ENCODE peak calls at places on chromosomes 11 and 22, in five cellular contexts. O is heart left ventricle, I is A673, D is RWPE1, L is transverse colon. K is an unnamed sample.
A peak's percentile ranks its signal among the peaks of the same experiment; 100 is the strongest.

GRCh38 chr11:37988031-37988430 is 1390.0 kb upstream of the RAG2 start:
- DNase-seq in I (no peak), O (peak; percentile 10), D (no peak), L (no peak), K (no peak)

GRCh38 chr22:38881464-38881871 is 9.5 kb upstream of the CBX6 start:
- DNase-seq in I (peak; percentile 54), L (peak; percentile 54), D (no peak), O (peak; percentile 56), K (no peak)

GRCh38 chr11:62850911-62851806 is 11.8 kb upstream of the WDR74 start:
- DNase-seq in I (peak; percentile 54), O (no peak), D (no peak), L (no peak), K (no peak)

GRCh38 chr11:44928144-44928543 is 22.5 kb downstream of the TP53I11 start:
- DNase-seq in O (no peak), L (no peak), I (no peak), D (no peak), K (no peak)

GRCh38 chr11:20873054-20873453 is 203.7 kb downstream of the NELL1 start:
- DNase-seq in O (no peak), L (no peak), D (no peak), I (peak; percentile 58), K (no peak)

GRCh38 chr11:119474682-119475596 is 52.0 kb upstream of the THY1 start:
- DNase-seq in D (peak; percentile 57), I (peak; percentile 79), O (peak; percentile 63), L (peak; percentile 40), K (peak; percentile 80)

GRCh38 chr11:38460901-38461300 is 1862.9 kb upstream of the RAG2 start:
- DNase-seq in D (peak; percentile 26), O (peak; percentile 25), L (no peak), I (peak; percentile 98), K (peak; percentile 23)

GRCh38 chr11:45949992-45950407 is 27.5 kb downstream of the LARGE2 start:
- DNase-seq in D (no peak), L (no peak), O (no peak), I (no peak), K (no peak)

GRCh38 chr11:35812850-35813249 is 131.0 kb upstream of the LDLRAD3 start:
- DNase-seq in D (no peak), I (no peak), L (no peak), O (peak; percentile 64), K (no peak)

GRCh38 chr11:10413268-10413667 is 41.8 kb upstream of the AMPD3 start:
- DNase-seq in I (peak; percentile 59), D (no peak), L (peak; percentile 33), O (no peak), K (no peak)
- TF ChIP-seq CTCF in I (peak; percentile 36), D (no peak), L (no peak), O (no peak), K (no peak)

GRCh38 chr11:124961972-124962609 is 8.1 kb downstream of the CCDC15 start:
- DNase-seq in D (peak; percentile 76), L (no peak), I (peak; percentile 84), O (no peak), K (no peak)
- TF ChIP-seq CTCF in D (peak; percentile 80), L (peak; percentile 76), I (peak; percentile 82), O (peak; percentile 68), K (peak; percentile 22)

GRCh38 chr22:19503869-19504268 is 20.3 kb downstream of the CLDN5 start:
- DNase-seq in O (no peak), D (no peak), L (no peak), I (no peak), K (peak; percentile 44)
- TF ChIP-seq CTCF in O (no peak), D (no peak), L (no peak), I (no peak), K (peak; percentile 31)

GRCh38 chr11:103920933-103921332 is 115.5 kb upstream of the DDI1 start:
- DNase-seq in O (no peak), I (no peak), D (no peak), L (no peak), K (no peak)
- TF ChIP-seq CTCF in O (no peak), I (peak; percentile 19), D (no peak), L (no peak), K (no peak)

GRCh38 chr11:43515090-43515489 is 156.4 kb downstream of the TTC17 start:
- DNase-seq in I (peak; percentile 53), L (no peak), O (no peak), D (no peak), K (peak; percentile 27)
- TF ChIP-seq CTCF in I (peak; percentile 64), L (no peak), O (peak; percentile 19), D (no peak), K (no peak)

DNA sequence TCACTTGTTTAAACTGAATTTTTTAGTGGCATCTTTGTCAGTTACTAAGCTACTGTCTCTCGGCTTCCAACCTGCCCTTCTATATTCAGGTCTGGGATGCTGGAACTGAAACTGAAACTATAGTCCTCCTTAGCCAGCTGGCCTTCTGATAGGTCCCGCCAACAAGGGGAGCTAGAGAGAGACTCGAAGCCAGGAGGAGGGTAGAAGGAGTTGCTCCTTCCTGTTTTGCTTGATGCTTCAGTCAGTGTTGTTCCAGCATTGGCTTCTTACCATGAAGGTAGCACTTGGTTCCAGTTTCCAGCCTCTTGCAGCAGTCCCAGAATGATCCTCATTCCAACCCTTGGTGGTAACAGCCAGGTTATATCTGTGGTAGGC is 32.9 kb upstream of the HORMAD2 start:
- DNase-seq in D (no peak), L (no peak), O (no peak), I (peak; percentile 18), K (no peak)
- TF ChIP-seq CTCF in D (no peak), L (no peak), O (no peak), I (no peak), K (no peak)